ENCODE peak calls at places on chromosomes 13 and 19, in ten cellular contexts. One of them, this sample, is unnamed.

GRCh38 chr13:39297664-39298171 is 259.5 kb downstream of the NHLRC3 start:
- DNase-seq in choroid plexus epithelial cell: peak
- DNase-seq in astrocyte: peak
- DNase-seq in omental fat pad: no peak
- DNase-seq in AG04450: no peak
- DNase-seq in esophagus squamous epithelium: no peak
- DNase-seq in nephron progenitor cell: no peak
- DNase-seq in mesothelial cell of epicardium: no peak
- DNase-seq in right lobe of liver: no peak
- DNase-seq in GM13976: no peak
- DNase-seq in this sample: no peak

GRCh38 chr13:95552539-95553270 is at the start of gene CLDN10:
- DNase-seq in choroid plexus epithelial cell: no peak
- DNase-seq in astrocyte: no peak
- DNase-seq in omental fat pad: no peak
- DNase-seq in AG04450: no peak
- DNase-seq in esophagus squamous epithelium: no peak
- DNase-seq in nephron progenitor cell: peak
- DNase-seq in mesothelial cell of epicardium: peak
- DNase-seq in right lobe of liver: no peak
- DNase-seq in GM13976: peak
- DNase-seq in this sample: no peak

GRCh38 chr19:33344210-33344609 is 29.3 kb upstream of the CEBPG start:
- DNase-seq in choroid plexus epithelial cell: no peak
- DNase-seq in astrocyte: no peak
- DNase-seq in omental fat pad: no peak
- DNase-seq in AG04450: no peak
- DNase-seq in esophagus squamous epithelium: no peak
- DNase-seq in nephron progenitor cell: peak
- DNase-seq in mesothelial cell of epicardium: no peak
- DNase-seq in right lobe of liver: no peak
- DNase-seq in GM13976: no peak
- DNase-seq in this sample: no peak

GRCh38 chr13:107851670-107852460 is 363.5 kb downstream of the LIG4 start:
- DNase-seq in choroid plexus epithelial cell: no peak
- DNase-seq in astrocyte: no peak
- DNase-seq in omental fat pad: no peak
- DNase-seq in AG04450: no peak
- DNase-seq in esophagus squamous epithelium: no peak
- DNase-seq in nephron progenitor cell: no peak
- DNase-seq in mesothelial cell of epicardium: no peak
- DNase-seq in right lobe of liver: no peak
- DNase-seq in GM13976: no peak
- DNase-seq in this sample: no peak

GRCh38 chr13:101454767-101455166 is 2.3 kb downstream of the ITGBL1 start:
- DNase-seq in choroid plexus epithelial cell: peak
- DNase-seq in astrocyte: peak
- DNase-seq in omental fat pad: no peak
- DNase-seq in AG04450: no peak
- DNase-seq in esophagus squamous epithelium: no peak
- DNase-seq in nephron progenitor cell: no peak
- DNase-seq in mesothelial cell of epicardium: no peak
- DNase-seq in right lobe of liver: no peak
- DNase-seq in GM13976: no peak
- DNase-seq in this sample: peak

GRCh38 chr13:25067054-25067453 is 28.9 kb upstream of the PABPC3 start:
- DNase-seq in choroid plexus epithelial cell: no peak
- DNase-seq in astrocyte: no peak
- DNase-seq in omental fat pad: no peak
- DNase-seq in AG04450: no peak
- DNase-seq in esophagus squamous epithelium: no peak
- DNase-seq in nephron progenitor cell: no peak
- DNase-seq in mesothelial cell of epicardium: no peak
- DNase-seq in right lobe of liver: no peak
- DNase-seq in GM13976: no peak
- DNase-seq in this sample: no peak

GRCh38 chr13:73820688-73821087 is 313.5 kb downstream of the KLF12 start:
- DNase-seq in choroid plexus epithelial cell: no peak
- DNase-seq in astrocyte: no peak
- DNase-seq in omental fat pad: no peak
- DNase-seq in AG04450: no peak
- DNase-seq in esophagus squamous epithelium: no peak
- DNase-seq in nephron progenitor cell: no peak
- DNase-seq in mesothelial cell of epicardium: no peak
- DNase-seq in right lobe of liver: no peak
- DNase-seq in GM13976: no peak
- DNase-seq in this sample: no peak

GRCh38 chr13:78997902-78998654 is 339.1 kb upstream of the OBI1 start:
- DNase-seq in choroid plexus epithelial cell: no peak
- DNase-seq in astrocyte: no peak
- DNase-seq in omental fat pad: no peak
- DNase-seq in AG04450: no peak
- DNase-seq in esophagus squamous epithelium: no peak
- DNase-seq in nephron progenitor cell: no peak
- DNase-seq in mesothelial cell of epicardium: no peak
- DNase-seq in right lobe of liver: no peak
- DNase-seq in GM13976: no peak
- DNase-seq in this sample: no peak

GRCh38 chr19:14031719-14032480 is at the start of gene IL27RA:
- DNase-seq in choroid plexus epithelial cell: peak
- DNase-seq in astrocyte: peak
- DNase-seq in omental fat pad: no peak
- DNase-seq in AG04450: no peak
- DNase-seq in esophagus squamous epithelium: no peak
- DNase-seq in nephron progenitor cell: peak
- DNase-seq in mesothelial cell of epicardium: peak
- DNase-seq in right lobe of liver: peak
- DNase-seq in GM13976: peak
- DNase-seq in this sample: no peak

GRCh38 chr13:98478134-98479129 is 98.5 kb downstream of the STK24 start:
- DNase-seq in choroid plexus epithelial cell: peak
- DNase-seq in astrocyte: peak
- DNase-seq in omental fat pad: no peak
- DNase-seq in AG04450: no peak
- DNase-seq in esophagus squamous epithelium: no peak
- DNase-seq in nephron progenitor cell: peak
- DNase-seq in mesothelial cell of epicardium: no peak
- DNase-seq in right lobe of liver: no peak
- DNase-seq in GM13976: no peak
- DNase-seq in this sample: no peak

GRCh38 chr13:32951580-32951979 is 64.6 kb upstream of the KL start:
- DNase-seq in choroid plexus epithelial cell: no peak
- DNase-seq in astrocyte: no peak
- DNase-seq in omental fat pad: no peak
- DNase-seq in AG04450: no peak
- DNase-seq in esophagus squamous epithelium: no peak
- DNase-seq in nephron progenitor cell: no peak
- DNase-seq in mesothelial cell of epicardium: no peak
- DNase-seq in right lobe of liver: no peak
- DNase-seq in GM13976: no peak
- DNase-seq in this sample: no peak

GRCh38 chr19:33458807-33459206 is 62.8 kb downstream of the PEPD start:
- DNase-seq in choroid plexus epithelial cell: no peak
- DNase-seq in astrocyte: no peak
- DNase-seq in omental fat pad: no peak
- DNase-seq in AG04450: no peak
- DNase-seq in esophagus squamous epithelium: no peak
- DNase-seq in nephron progenitor cell: no peak
- DNase-seq in mesothelial cell of epicardium: no peak
- DNase-seq in right lobe of liver: no peak
- DNase-seq in GM13976: no peak
- DNase-seq in this sample: no peak

GRCh38 chr13:20270163-20270865 is 38.2 kb upstream of the GJB6 start:
- DNase-seq in choroid plexus epithelial cell: peak
- DNase-seq in astrocyte: peak
- DNase-seq in omental fat pad: no peak
- DNase-seq in AG04450: no peak
- DNase-seq in esophagus squamous epithelium: no peak
- DNase-seq in nephron progenitor cell: no peak
- DNase-seq in mesothelial cell of epicardium: peak
- DNase-seq in right lobe of liver: no peak
- DNase-seq in GM13976: no peak
- DNase-seq in this sample: no peak

GRCh38 chr13:46321494-46322225 is 65.4 kb downstream of the RUBCNL start:
- DNase-seq in choroid plexus epithelial cell: peak
- DNase-seq in astrocyte: peak
- DNase-seq in omental fat pad: no peak
- DNase-seq in AG04450: peak
- DNase-seq in esophagus squamous epithelium: no peak
- DNase-seq in nephron progenitor cell: peak
- DNase-seq in mesothelial cell of epicardium: peak
- DNase-seq in right lobe of liver: peak
- DNase-seq in GM13976: peak
- DNase-seq in this sample: no peak

GRCh38 chr19:16789238-16789637 is 40.0 kb upstream of the SIN3B start:
- DNase-seq in choroid plexus epithelial cell: no peak
- DNase-seq in astrocyte: no peak
- DNase-seq in omental fat pad: no peak
- DNase-seq in AG04450: no peak
- DNase-seq in esophagus squamous epithelium: no peak
- DNase-seq in nephron progenitor cell: no peak
- DNase-seq in mesothelial cell of epicardium: no peak
- DNase-seq in right lobe of liver: no peak
- DNase-seq in GM13976: no peak
- DNase-seq in this sample: no peak

GRCh38 chr19:21328402-21328801 is 808 bp downstream of the ZNF708 start:
- DNase-seq in choroid plexus epithelial cell: peak
- DNase-seq in astrocyte: no peak
- DNase-seq in omental fat pad: no peak
- DNase-seq in AG04450: no peak
- DNase-seq in esophagus squamous epithelium: no peak
- DNase-seq in nephron progenitor cell: peak
- DNase-seq in mesothelial cell of epicardium: no peak
- DNase-seq in right lobe of liver: no peak
- DNase-seq in GM13976: peak
- DNase-seq in this sample: no peak

GRCh38 chr19:8363803-8364771 is at the start of gene ANGPTL4:
- DNase-seq in choroid plexus epithelial cell: peak
- DNase-seq in astrocyte: peak
- DNase-seq in omental fat pad: peak
- DNase-seq in AG04450: no peak
- DNase-seq in esophagus squamous epithelium: no peak
- DNase-seq in nephron progenitor cell: peak
- DNase-seq in mesothelial cell of epicardium: peak
- DNase-seq in right lobe of liver: peak
- DNase-seq in GM13976: peak
- DNase-seq in this sample: no peak
- TF ChIP-seq CTCF in choroid plexus epithelial cell: peak
- TF ChIP-seq CTCF in astrocyte: no peak
- TF ChIP-seq CTCF in omental fat pad: no peak
- TF ChIP-seq CTCF in AG04450: peak
- TF ChIP-seq CTCF in esophagus squamous epithelium: no peak
- TF ChIP-seq CTCF in nephron progenitor cell: no peak
- TF ChIP-seq CTCF in mesothelial cell of epicardium: no peak
- TF ChIP-seq CTCF in right lobe of liver: peak
- TF ChIP-seq CTCF in GM13976: no peak
- TF ChIP-seq CTCF in this sample: no peak

GRCh38 chr19:926595-927043 is 784 bp downstream of the ARID3A start:
- DNase-seq in choroid plexus epithelial cell: peak
- DNase-seq in astrocyte: no peak
- DNase-seq in omental fat pad: no peak
- DNase-seq in AG04450: no peak
- DNase-seq in esophagus squamous epithelium: no peak
- DNase-seq in nephron progenitor cell: peak
- DNase-seq in mesothelial cell of epicardium: no peak
- DNase-seq in right lobe of liver: peak
- DNase-seq in GM13976: peak
- DNase-seq in this sample: no peak
- TF ChIP-seq CTCF in choroid plexus epithelial cell: no peak
- TF ChIP-seq CTCF in astrocyte: no peak
- TF ChIP-seq CTCF in omental fat pad: no peak
- TF ChIP-seq CTCF in AG04450: no peak
- TF ChIP-seq CTCF in esophagus squamous epithelium: no peak
- TF ChIP-seq CTCF in nephron progenitor cell: no peak
- TF ChIP-seq CTCF in mesothelial cell of epicardium: no peak
- TF ChIP-seq CTCF in right lobe of liver: no peak
- TF ChIP-seq CTCF in GM13976: no peak
- TF ChIP-seq CTCF in this sample: no peak

DNA sequence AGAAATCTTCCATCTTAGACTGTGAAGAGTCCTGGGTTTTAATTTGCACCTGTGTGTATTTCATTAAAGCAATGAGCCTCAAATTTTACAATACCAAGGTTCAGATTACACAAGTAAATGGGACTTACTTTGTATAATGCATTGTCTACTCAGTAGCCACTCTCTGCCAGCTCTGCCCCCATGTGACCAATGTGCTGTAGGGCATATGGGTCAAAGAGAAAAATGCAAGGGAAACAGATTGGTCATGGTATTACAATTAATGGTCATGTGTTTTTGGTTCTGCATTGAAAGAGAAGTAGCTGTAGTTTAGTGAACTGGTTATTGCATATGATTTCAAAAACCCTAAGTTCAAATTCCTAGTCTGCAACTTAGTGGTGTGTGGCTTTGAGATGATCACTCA is 545.5 kb downstream of the SUCLA2 start:
- DNase-seq in choroid plexus epithelial cell: peak
- DNase-seq in astrocyte: no peak
- DNase-seq in omental fat pad: no peak
- DNase-seq in AG04450: no peak
- DNase-seq in esophagus squamous epithelium: no peak
- DNase-seq in nephron progenitor cell: no peak
- DNase-seq in mesothelial cell of epicardium: no peak
- DNase-seq in right lobe of liver: no peak
- DNase-seq in GM13976: no peak
- DNase-seq in this sample: no peak
- TF ChIP-seq CTCF in choroid plexus epithelial cell: no peak
- TF ChIP-seq CTCF in astrocyte: no peak
- TF ChIP-seq CTCF in omental fat pad: no peak
- TF ChIP-seq CTCF in AG04450: peak
- TF ChIP-seq CTCF in esophagus squamous epithelium: no peak
- TF ChIP-seq CTCF in nephron progenitor cell: no peak
- TF ChIP-seq CTCF in mesothelial cell of epicardium: no peak
- TF ChIP-seq CTCF in right lobe of liver: peak
- TF ChIP-seq CTCF in GM13976: no peak
- TF ChIP-seq CTCF in this sample: peak

GRCh38 chr19:18385675-18386542 is at the start of gene GDF15:
- DNase-seq in choroid plexus epithelial cell: peak
- DNase-seq in astrocyte: peak
- DNase-seq in omental fat pad: no peak
- DNase-seq in AG04450: peak
- DNase-seq in esophagus squamous epithelium: no peak
- DNase-seq in nephron progenitor cell: peak
- DNase-seq in mesothelial cell of epicardium: peak
- DNase-seq in right lobe of liver: peak
- DNase-seq in GM13976: peak
- DNase-seq in this sample: no peak
- TF ChIP-seq CTCF in choroid plexus epithelial cell: peak
- TF ChIP-seq CTCF in astrocyte: peak
- TF ChIP-seq CTCF in omental fat pad: no peak
- TF ChIP-seq CTCF in AG04450: peak
- TF ChIP-seq CTCF in esophagus squamous epithelium: no peak
- TF ChIP-seq CTCF in nephron progenitor cell: peak
- TF ChIP-seq CTCF in mesothelial cell of epicardium: peak
- TF ChIP-seq CTCF in right lobe of liver: peak
- TF ChIP-seq CTCF in GM13976: peak
- TF ChIP-seq CTCF in this sample: peak